ENCODE peak calls at places on chromosomes 11 and 22, in four cellular contexts. D is breast epithelium, T is K562, O is spleen. H is an unnamed sample.

GRCh38 chr22:46045459-46046298 is 68.7 kb upstream of the WNT7B start:
- DNase-seq in O (peak), D (no peak), T (no peak), H (no peak)

GRCh38 chr11:68841718-68842426 is at the start of gene CPT1A:
- DNase-seq in O (peak), D (peak), T (peak), H (peak)

GRCh38 chr11:70948416-70948815 is 304.0 kb downstream of the SHANK2 start:
- DNase-seq in T (no peak), D (no peak), O (no peak), H (no peak)

GRCh38 chr11:27081056-27081455 is 40.4 kb downstream of the BBOX1 start:
- DNase-seq in O (no peak), D (no peak), T (no peak), H (no peak)

GRCh38 chr22:49534386-49534785 is 293.3 kb downstream of the BRD1 start:
- DNase-seq in T (no peak), D (no peak), O (peak), H (no peak)

GRCh38 chr22:16699336-16699735 is 106.7 kb upstream of the CCT8L2 start:
- DNase-seq in D (no peak), T (no peak), O (no peak), H (no peak)

GRCh38 chr11:121575250-121575962 is 122.6 kb upstream of the SORL1-AS1 start:
- DNase-seq in O (peak), T (no peak), D (peak), H (peak)

GRCh38 chr11:65060913-65061408 is 2.6 kb upstream of the NAALADL1 start:
- DNase-seq in T (peak), D (no peak), O (no peak), H (no peak)

GRCh38 chr22:46023558-46023981 is 46.6 kb upstream of the WNT7B start:
- DNase-seq in T (no peak), D (no peak), O (peak), H (no peak)

GRCh38 chr11:125275905-125276634 is 111.5 kb downstream of the PKNOX2 start:
- DNase-seq in D (no peak), O (no peak), T (no peak), H (no peak)

GRCh38 chr11:8006349-8006977 is 19.3 kb downstream of the EIF3F start:
- DNase-seq in D (peak), T (peak), O (no peak), H (peak)

GRCh38 chr11:9691865-9692264 is 28.0 kb downstream of the SWAP70 start:
- DNase-seq in T (no peak), O (no peak), D (no peak), H (peak)

GRCh38 chr22:50014053-50014501 is 1.5 kb upstream of the IL17REL start:
- DNase-seq in D (no peak), T (no peak), O (no peak), H (no peak)

GRCh38 chr11:130817608-130817944 is 98.7 kb downstream of the SNX19 start:
- DNase-seq in T (no peak), O (no peak), D (no peak), H (no peak)

GRCh38 chr22:30210235-30210831 is 36.2 kb downstream of the LIF start:
- DNase-seq in D (peak), O (peak), T (no peak), H (peak)

DNA sequence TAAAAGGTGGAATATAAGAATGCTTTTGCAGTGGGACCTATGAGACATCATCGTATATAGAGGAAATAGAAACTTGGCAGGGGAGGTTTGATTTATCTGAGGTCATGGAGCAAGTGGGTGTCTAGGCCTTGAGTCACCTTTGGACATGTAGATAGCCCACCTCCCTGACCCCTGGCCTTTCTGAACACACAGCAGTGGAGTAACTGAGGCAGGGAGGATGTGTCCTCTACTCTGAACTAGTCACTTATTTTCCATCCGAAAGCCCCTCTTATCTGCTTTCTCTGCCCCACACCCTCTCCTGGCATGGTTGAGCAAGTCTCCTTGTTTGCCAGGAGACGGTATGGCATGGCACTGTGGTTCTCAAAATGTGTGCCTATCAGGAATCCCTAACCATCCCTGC is 7.9 kb downstream of the CD82 start:
- DNase-seq in D (no peak), O (peak), T (no peak), H (no peak)
- TF ChIP-seq POLR2A in D (no peak), O (no peak), T (no peak), H (no peak)

GRCh38 chr22:40951795-40952602 is 821 bp downstream of the RBX1 start:
- DNase-seq in O (no peak), T (peak), D (no peak), H (no peak)
- TF ChIP-seq POLR2A in O (no peak), T (peak), D (no peak), H (no peak)

GRCh38 chr22:20959578-20960461 is 7.2 kb upstream of the AIFM3 start:
- DNase-seq in O (peak), T (no peak), D (no peak), H (no peak)

GRCh38 chr22:20955548-20955947 is 11.5 kb upstream of the AIFM3 start:
- DNase-seq in T (peak), D (no peak), O (peak), H (no peak)

GRCh38 chr22:20957691-20958440 is 9.2 kb upstream of the AIFM3 start:
- DNase-seq in D (no peak), O (peak), T (no peak), H (no peak)

GRCh38 chr22:20956258-20957117 is 10.6 kb upstream of the AIFM3 start:
- DNase-seq in T (no peak), O (no peak), D (no peak), H (no peak)

GRCh38 chr22:20957118-20957690 is 9.9 kb upstream of the AIFM3 start:
- DNase-seq in T (no peak), O (peak), D (no peak), H (no peak)
- TF ChIP-seq POLR2A in T (no peak), O (no peak), D (no peak), H (no peak)

DNA sequence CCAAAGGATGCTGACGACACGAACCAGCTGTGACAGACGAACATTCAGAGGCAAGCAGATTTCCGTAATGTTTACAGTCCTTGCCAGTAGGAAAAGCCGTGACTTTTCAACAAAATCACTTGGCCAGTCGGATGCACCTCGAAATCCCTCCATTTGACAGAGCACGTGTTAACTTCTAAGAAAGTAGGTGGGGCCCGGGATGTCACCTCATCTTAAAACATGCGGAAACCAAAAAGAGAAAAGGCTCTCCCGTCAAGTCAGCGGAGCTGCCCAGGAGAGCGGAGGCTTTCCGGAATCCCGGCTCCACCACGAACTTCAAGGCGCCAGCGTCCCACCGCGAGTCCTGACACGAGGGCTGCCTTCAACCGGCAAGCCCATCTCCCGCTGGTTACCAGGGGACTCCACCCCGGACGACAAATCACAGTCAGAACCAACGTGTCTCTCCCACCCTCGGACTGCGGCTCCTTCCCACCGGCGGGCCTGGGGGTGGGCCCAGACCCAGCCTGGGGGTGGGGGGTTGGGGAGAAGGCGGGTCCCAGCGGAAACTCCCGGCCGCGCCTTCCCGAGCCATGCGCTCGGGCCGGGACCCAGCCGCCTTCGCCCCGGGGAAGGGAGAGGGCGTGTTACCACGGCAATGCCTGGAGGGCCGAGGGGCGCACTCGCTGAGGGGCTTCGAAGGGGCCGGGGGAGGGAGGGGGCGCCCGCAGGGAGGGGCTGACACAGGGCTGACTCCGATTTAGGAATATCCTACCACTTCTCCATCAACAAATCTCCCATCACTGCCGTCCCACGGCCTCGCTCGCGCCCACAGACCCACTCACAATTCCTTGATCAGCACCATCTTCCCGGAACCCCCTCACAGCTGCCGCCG is 470 bp downstream of the PITPNB start:
- DNase-seq in O (no peak), T (peak), D (peak), H (peak)
- TF ChIP-seq POLR2A in O (no peak), T (no peak), D (no peak), H (no peak)

GRCh38 chr11:72789493-72790131 is 4.2 kb downstream of the STARD10 start:
- DNase-seq in D (no peak), O (no peak), T (no peak), H (no peak)

GRCh38 chr11:72788250-72788649 is 5.6 kb downstream of the STARD10 start:
- DNase-seq in O (no peak), T (no peak), D (no peak), H (no peak)

GRCh38 chr11:72787262-72788104 is 6.4 kb downstream of the STARD10 start:
- DNase-seq in O (peak), D (no peak), T (peak), H (no peak)

GRCh38 chr11:72784662-72785061 is 9.2 kb downstream of the STARD10 start:
- DNase-seq in T (no peak), O (no peak), D (no peak), H (no peak)

GRCh38 chr11:72786305-72787261 is 7.3 kb downstream of the STARD10 start:
- DNase-seq in D (peak), O (no peak), T (no peak), H (no peak)
- TF ChIP-seq POLR2A in D (no peak), O (no peak), T (no peak), H (no peak)